ENCODE peak calls at places on chromosomes 16 and 17, in seven cellular contexts. Z, F, U, P, K, C and L are unnamed samples.

GRCh38 chr16:23700509-23700908 is 12.5 kb downstream of the ERN2 start:
- DNase-seq in Z (no peak), F (no peak), U (no peak), P (no peak), K (no peak), C (peak; percentile 48), L (no peak)

GRCh38 chr16:85238233-85238647 is 126.0 kb upstream of the CIBAR2 start:
- DNase-seq in Z (peak; percentile 17), F (no peak), U (no peak), P (peak; percentile 84), K (no peak), C (peak; percentile 77), L (peak; percentile 91)

GRCh38 chr17:75088902-75089417 is 1.2 kb downstream of the SLC16A5 start:
- DNase-seq in Z (peak; percentile 51), F (peak; percentile 51), U (no peak), P (peak; percentile 60), K (no peak), C (no peak), L (no peak)

GRCh38 chr16:19228057-19228456 is 57.5 kb upstream of the CLEC19A start:
- DNase-seq in Z (no peak), F (no peak), U (no peak), P (no peak), K (no peak), C (no peak), L (no peak)

GRCh38 chr16:73082608-73083007 is 34.7 kb upstream of the ZFHX3 start:
- DNase-seq in Z (peak; percentile 99), F (no peak), U (peak; percentile 79), P (peak; percentile 98), K (no peak), C (no peak), L (peak; percentile 96)

GRCh38 chr16:4475880-4476790 is at the start of gene HMOX2:
- DNase-seq in Z (peak; percentile 91), F (peak; percentile 99), U (peak; percentile 85), P (peak; percentile 88), K (peak; percentile 99), C (peak; percentile 94), L (peak; percentile 91)

GRCh38 chr17:81685108-81685507 is 1.3 kb downstream of the HGS start:
- DNase-seq in Z (peak; percentile 82), F (peak; percentile 31), U (no peak), P (peak; percentile 87), K (no peak), C (no peak), L (peak; percentile 46)

GRCh38 chr17:9266769-9267168 is 245.5 kb downstream of the NTN1 start:
- DNase-seq in Z (no peak), F (no peak), U (no peak), P (no peak), K (no peak), C (no peak), L (no peak)

GRCh38 chr17:50697663-50698272 is 9.9 kb downstream of the ANKRD40 start:
- DNase-seq in Z (no peak), F (no peak), U (no peak), P (no peak), K (no peak), C (no peak), L (no peak)

GRCh38 chr16:14564881-14565687 is 65.0 kb downstream of the PARN start:
- DNase-seq in Z (peak; percentile 65), F (peak; percentile 51), U (no peak), P (peak; percentile 36), K (no peak), C (no peak), L (peak; percentile 74)

GRCh38 chr17:29069526-29070041 is 26.6 kb downstream of the PIPOX start:
- DNase-seq in Z (no peak), F (no peak), U (no peak), P (peak; percentile 6), K (no peak), C (no peak), L (no peak)

GRCh38 chr16:67873435-67874146 is 739 bp downstream of the EDC4 start:
- DNase-seq in Z (peak; percentile 16), F (no peak), U (no peak), P (no peak), K (no peak), C (no peak), L (no peak)

GRCh38 chr16:27402964-27403600 is 1.1 kb downstream of the IL21R start:
- DNase-seq in Z (no peak), F (no peak), U (no peak), P (no peak), K (no peak), C (no peak), L (no peak)

GRCh38 chr17:6261496-6261895 is 173.4 kb downstream of the AIPL1 start:
- DNase-seq in Z (no peak), F (no peak), U (no peak), P (no peak), K (no peak), C (peak; percentile 45), L (no peak)

GRCh38 chr17:751269-752001 is 629 bp downstream of the GEMIN4 start:
- DNase-seq in Z (peak; percentile 60), F (peak; percentile 50), U (no peak), P (peak; percentile 49), K (no peak), C (peak; percentile 57), L (peak; percentile 47)

GRCh38 chr17:35313875-35314409 is 59.5 kb downstream of the SLFN11 start:
- DNase-seq in Z (no peak), F (no peak), U (no peak), P (no peak), K (peak; percentile 57), C (no peak), L (no peak)

GRCh38 chr16:78396673-78397072 is 297.2 kb downstream of the WWOX start:
- DNase-seq in Z (no peak), F (no peak), U (no peak), P (no peak), K (no peak), C (no peak), L (no peak)

GRCh38 chr17:50107790-50108414 is 12.8 kb downstream of the PDK2 start:
- DNase-seq in Z (peak; percentile 69), F (peak; percentile 51), U (no peak), P (peak; percentile 71), K (no peak), C (no peak), L (no peak)

GRCh38 chr16:11685844-11686618 is 17.8 kb downstream of the SNN start:
- DNase-seq in Z (no peak), F (no peak), U (no peak), P (no peak), K (no peak), C (no peak), L (no peak)

GRCh38 chr16:58098207-58099096 is 30.7 kb downstream of the CFAP20 start:
- DNase-seq in Z (peak; percentile 30), F (peak; percentile 23), U (no peak), P (peak; percentile 34), K (no peak), C (no peak), L (peak; percentile 14)

GRCh38 chr16:24999088-24999670 is 16.0 kb downstream of the ARHGAP17 start:
- DNase-seq in Z (no peak), F (no peak), U (no peak), P (no peak), K (no peak), C (no peak), L (no peak)

GRCh38 chr16:1991588-1992474 is 2.1 kb downstream of the SYNGR3 start:
- DNase-seq in Z (peak; percentile 93), F (peak; percentile 94), U (no peak), P (peak; percentile 84), K (peak; percentile 96), C (peak; percentile 97), L (peak; percentile 94)

GRCh38 chr16:28063047-28063521 is 430 bp downstream of the GSG1L start:
- DNase-seq in Z (peak; percentile 12), F (no peak), U (no peak), P (no peak), K (no peak), C (peak; percentile 63), L (peak; percentile 13)

GRCh38 chr17:6374761-6375312 is 60.1 kb downstream of the AIPL1 start:
- DNase-seq in Z (peak; percentile 3), F (peak; percentile 17), U (no peak), P (peak; percentile 2), K (no peak), C (peak; percentile 67), L (peak; percentile 6)

GRCh38 chr16:13471036-13471435 is 448.9 kb upstream of the ERCC4 start:
- DNase-seq in Z (no peak), F (peak; percentile 10), U (no peak), P (no peak), K (no peak), C (peak; percentile 38), L (no peak)

GRCh38 chr17:73791121-73791520 is 146.9 kb upstream of the SDK2 start:
- DNase-seq in Z (no peak), F (no peak), U (no peak), P (no peak), K (peak; percentile 28), C (no peak), L (no peak)

GRCh38 chr17:333626-334396 is 18.8 kb downstream of the RPH3AL start:
- DNase-seq in Z (peak; percentile 27), F (no peak), U (no peak), P (peak; percentile 10), K (peak; percentile 81), C (peak; percentile 74), L (no peak)

GRCh38 chr16:648071-648785 is 937 bp upstream of the WDR90 start:
- DNase-seq in Z (peak; percentile 21), F (peak; percentile 67), U (no peak), P (no peak), K (peak; percentile 88), C (peak; percentile 62), L (peak; percentile 24)
- TF ChIP-seq CTCF in Z (peak; percentile 41), F (peak; percentile 73), U (peak; percentile 84), P (peak; percentile 29), K (peak; percentile 23), C (peak; percentile 61), L (peak; percentile 36)

DNA sequence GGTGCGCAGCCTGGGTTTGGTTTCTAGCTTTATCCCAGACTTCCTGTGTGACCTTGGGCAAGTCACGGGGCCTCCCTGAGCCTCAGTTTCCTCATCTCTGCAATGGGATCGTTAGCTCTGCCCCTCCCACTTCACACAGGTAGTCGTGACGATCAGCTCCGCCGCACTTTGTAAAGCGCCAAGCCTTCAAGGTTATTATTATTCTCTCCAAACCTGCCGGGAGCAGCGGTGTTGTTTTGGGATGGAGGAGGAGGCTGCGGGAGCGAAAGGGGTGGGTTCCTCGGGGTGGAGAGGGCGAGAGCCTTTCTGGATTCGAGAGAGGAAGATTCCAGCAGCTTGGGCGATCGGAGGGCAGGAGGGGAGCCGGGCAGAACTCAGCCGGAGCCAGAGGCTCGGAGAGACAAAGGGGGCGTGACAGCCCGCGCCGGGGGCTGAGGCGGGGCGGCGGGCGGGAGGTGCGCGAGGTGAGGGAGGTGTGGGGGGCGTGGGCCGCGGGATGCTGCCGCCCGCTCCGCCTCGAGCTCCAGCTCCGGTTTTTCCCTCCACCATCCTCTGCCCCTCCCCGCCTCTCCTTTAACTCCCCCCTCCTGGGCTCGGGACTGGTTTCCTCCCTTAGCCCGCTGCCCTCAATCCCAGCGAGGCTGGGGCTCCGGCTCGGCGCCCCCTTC is at the start of gene EFNB3:
- DNase-seq in Z (no peak), F (no peak), U (no peak), P (no peak), K (no peak), C (peak; percentile 92), L (peak; percentile 50)
- TF ChIP-seq CTCF in Z (no peak), F (no peak), U (no peak), P (no peak), K (no peak), C (peak; percentile 1), L (no peak)

GRCh38 chr17:45077643-45078042 is 16.5 kb downstream of the NMT1 start:
- DNase-seq in Z (no peak), F (no peak), U (no peak), P (no peak), K (no peak), C (no peak), L (no peak)
- TF ChIP-seq CTCF in Z (no peak), F (no peak), U (no peak), P (no peak), K (no peak), C (no peak), L (no peak)

GRCh38 chr17:55303701-55304145 is 39.0 kb downstream of the HLF start:
- DNase-seq in Z (peak; percentile 17), F (no peak), U (no peak), P (peak; percentile 12), K (no peak), C (no peak), L (peak; percentile 17)
- TF ChIP-seq CTCF in Z (no peak), F (no peak), U (no peak), P (peak; percentile 15), K (no peak), C (no peak), L (no peak)